ENCODE peak calls at places on chromosomes 13 and 19, in five cellular contexts. D, T, Q, W and B are unnamed samples.

GRCh38 chr19:18744019-18744418 is 47.1 kb downstream of the COMP start:
- DNase-seq in W (no peak), T (no peak), D (no peak), Q (no peak), B (no peak)

GRCh38 chr13:91724591-91724990 is 326.2 kb downstream of the GPC5 start:
- DNase-seq in W (no peak), T (no peak), Q (no peak), D (no peak), B (no peak)

GRCh38 chr19:1133471-1133929 is 29.7 kb downstream of the GPX4 start:
- DNase-seq in T (peak; percentile 79), D (no peak), Q (peak; percentile 70), W (peak; percentile 34), B (no peak)

GRCh38 chr13:50916701-50917184 is 7.2 kb downstream of the RNASEH2B start:
- DNase-seq in W (no peak), T (no peak), Q (no peak), D (no peak), B (no peak)

GRCh38 chr13:25943666-25944065 is 108.2 kb downstream of the SHISA2 start:
- DNase-seq in Q (no peak), D (no peak), T (no peak), W (no peak), B (no peak)

GRCh38 chr13:89457977-89458376 is 1786.8 kb downstream of the SLITRK5 start:
- DNase-seq in D (no peak), W (no peak), Q (no peak), T (no peak), B (no peak)

GRCh38 chr13:102846261-102847015 is 606 bp downstream of the ERCC5 start:
- DNase-seq in D (no peak), T (no peak), Q (peak; percentile 41), W (peak; percentile 8), B (no peak)

GRCh38 chr19:48964205-48965032 is 690 bp upstream of the FTL start:
- DNase-seq in Q (no peak), T (no peak), D (no peak), W (no peak), B (no peak)

GRCh38 chr13:106098778-106099177 is 436.7 kb downstream of the EFNB2 start:
- DNase-seq in T (no peak), W (no peak), D (no peak), Q (no peak), B (no peak)

GRCh38 chr19:6849876-6850275 is 37.5 kb upstream of the ADGRE1 start:
- DNase-seq in W (no peak), Q (no peak), D (no peak), T (no peak), B (no peak)

GRCh38 chr13:65892859-65893258 is 1337.3 kb downstream of the PCDH9 start:
- DNase-seq in W (no peak), T (no peak), Q (no peak), D (no peak), B (no peak)

GRCh38 chr13:42600943-42601342 is 27.0 kb downstream of the TNFSF11 start:
- DNase-seq in W (no peak), T (no peak), Q (no peak), D (no peak), B (no peak)
- TF ChIP-seq SIN3A in W (no peak), T (no peak), Q (no peak), D (no peak), B (no peak)

DNA sequence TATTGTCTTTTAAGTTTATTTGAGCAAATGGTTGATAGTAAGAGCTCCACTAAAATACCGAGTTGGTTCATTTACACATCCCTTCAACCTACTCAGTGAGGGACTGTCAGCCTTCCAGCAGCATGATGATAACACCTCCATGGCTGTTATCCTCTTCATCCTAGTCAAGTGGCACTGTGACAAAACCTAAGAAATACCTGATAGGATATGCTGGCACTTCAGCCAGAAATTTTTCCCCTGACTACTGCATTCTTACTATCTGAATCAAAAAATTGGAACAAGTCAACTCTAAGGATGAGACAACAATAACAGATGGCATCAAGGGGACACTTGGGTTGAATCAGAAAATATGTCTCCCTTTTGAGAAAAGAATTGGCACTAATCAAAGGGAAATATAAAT is 193.9 kb downstream of the KCTD12 start:
- DNase-seq in D (no peak), T (no peak), Q (no peak), W (no peak), B (no peak)
- TF ChIP-seq SIN3A in D (no peak), T (no peak), Q (no peak), W (no peak), B (no peak)

GRCh38 chr13:104592127-104592526 is 1525.9 kb upstream of the SLC10A2 start:
- DNase-seq in D (no peak), Q (no peak), W (peak; percentile 16), T (no peak), B (no peak)
- TF ChIP-seq SIN3A in D (no peak), Q (no peak), W (no peak), T (no peak), B (no peak)

DNA sequence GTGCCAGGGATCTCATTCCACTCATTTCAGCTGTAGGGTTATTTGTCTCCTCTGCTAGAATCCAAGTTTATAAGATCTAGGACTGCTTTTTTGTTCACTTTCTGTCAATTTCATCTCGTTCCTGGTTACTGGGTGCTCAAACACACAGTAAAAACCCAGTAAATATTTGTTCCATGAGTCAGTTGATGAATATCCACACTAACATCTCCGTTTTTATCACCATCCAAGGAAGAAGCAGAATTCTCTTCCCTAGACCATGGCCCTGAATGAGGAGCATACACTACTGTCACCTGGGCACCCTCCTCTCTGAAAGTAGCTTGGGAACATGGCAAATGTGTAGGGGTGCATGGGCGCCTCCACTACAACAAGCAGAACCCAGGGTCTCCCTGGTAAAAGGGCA is 390.8 kb downstream of the FOXO1 start:
- DNase-seq in T (no peak), D (no peak), Q (no peak), W (no peak), B (no peak)
- TF ChIP-seq SIN3A in T (no peak), D (no peak), Q (no peak), W (no peak), B (no peak)

GRCh38 chr13:39768962-39769361 is 113.5 kb downstream of the COG6 start:
- DNase-seq in D (no peak), Q (no peak), W (no peak), T (no peak), B (no peak)

GRCh38 chr13:39766464-39767167 is 111.2 kb downstream of the COG6 start:
- DNase-seq in D (no peak), Q (no peak), W (no peak), T (no peak), B (no peak)

GRCh38 chr13:39770514-39770913 is 115.1 kb downstream of the COG6 start:
- DNase-seq in T (no peak), Q (no peak), D (no peak), W (no peak), B (no peak)

GRCh38 chr13:39765801-39766463 is 110.5 kb downstream of the COG6 start:
- DNase-seq in Q (peak; percentile 42), W (no peak), T (no peak), D (no peak), B (no peak)

DNA sequence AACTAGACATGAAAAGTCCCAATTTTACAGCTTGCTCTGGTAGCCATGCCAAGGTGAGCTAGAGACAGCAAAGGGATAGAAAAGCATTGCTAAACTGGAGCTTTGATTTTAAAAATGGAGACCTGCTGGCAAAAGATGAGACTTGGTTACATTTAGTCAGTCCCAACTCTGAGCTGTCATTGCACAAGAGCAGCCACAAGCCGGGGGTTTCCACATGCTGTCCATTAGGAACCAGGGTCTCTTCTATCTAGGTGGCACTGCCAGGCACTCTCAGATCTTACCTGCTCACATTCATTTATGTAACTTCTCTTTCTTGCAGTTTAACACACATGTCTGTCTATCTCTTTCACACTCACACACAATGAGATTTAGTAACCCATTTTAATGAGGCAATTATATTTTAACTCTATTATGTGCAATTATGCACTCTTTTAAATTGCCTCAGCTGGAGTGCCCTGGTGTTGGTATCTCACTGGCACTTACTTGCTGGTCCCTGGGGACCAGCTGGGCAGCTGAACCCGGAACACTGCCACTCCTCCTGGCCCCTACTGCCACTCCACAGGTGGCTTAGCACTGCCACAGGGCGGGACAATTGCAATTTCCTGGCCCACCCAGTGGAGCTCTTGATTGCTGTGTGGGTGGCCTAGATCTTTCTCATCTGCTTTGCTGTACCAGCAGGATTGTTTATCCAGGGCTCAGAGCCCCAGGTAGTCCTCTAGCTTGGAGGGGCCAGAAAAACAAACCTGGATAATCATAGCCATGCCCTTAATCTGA is 112.5 kb downstream of the COG6 start:
- DNase-seq in W (no peak), T (no peak), Q (no peak), D (no peak), B (no peak)
- TF ChIP-seq SIN3A in W (no peak), T (no peak), Q (no peak), D (no peak), B (no peak)

GRCh38 chr19:13909430-13909829 is 3.4 kb downstream of the CC2D1A start:
- DNase-seq in Q (no peak), D (no peak), T (no peak), W (no peak), B (no peak)
- TF ChIP-seq SIN3A in Q (no peak), D (no peak), T (no peak), W (no peak), B (no peak)

DNA sequence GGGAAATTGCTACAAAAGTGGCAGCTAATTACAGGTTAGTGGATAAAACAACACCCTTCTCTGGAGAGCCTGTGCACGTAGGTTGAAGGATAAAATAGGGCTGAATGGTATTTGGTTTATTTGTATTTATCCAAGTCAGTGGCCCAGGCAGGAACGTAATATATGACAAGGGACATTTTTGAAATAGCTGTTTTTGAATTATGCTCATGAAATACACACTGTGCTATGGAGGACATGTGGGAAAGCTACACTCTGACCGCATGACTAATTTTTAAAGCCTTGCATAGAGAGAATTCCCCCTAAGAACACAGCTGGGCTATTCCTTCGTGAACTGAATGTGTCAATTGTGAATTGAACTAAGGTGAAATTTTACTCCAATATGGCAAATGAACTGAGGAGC is 292.1 kb upstream of the MAB21L1 start:
- DNase-seq in D (no peak), W (no peak), T (no peak), Q (no peak), B (no peak)
- TF ChIP-seq SIN3A in D (no peak), W (no peak), T (no peak), Q (no peak), B (no peak)

GRCh38 chr13:101455863-101456262 is 3.4 kb downstream of the ITGBL1 start:
- DNase-seq in W (no peak), D (no peak), Q (no peak), T (no peak), B (peak; percentile 68)
- TF ChIP-seq SIN3A in W (no peak), D (no peak), Q (no peak), T (no peak), B (no peak)

GRCh38 chr13:21077360-21078353 is 16.3 kb upstream of the LATS2 start:
- DNase-seq in Q (no peak), T (no peak), D (no peak), W (no peak), B (no peak)

GRCh38 chr13:21078501-21078900 is 17.1 kb upstream of the LATS2 start:
- DNase-seq in W (no peak), T (no peak), D (no peak), Q (no peak), B (no peak)

GRCh38 chr13:21079761-21080730 is 18.7 kb upstream of the LATS2 start:
- DNase-seq in T (no peak), Q (no peak), W (no peak), D (no peak), B (no peak)

GRCh38 chr13:21079206-21079605 is 17.8 kb upstream of the LATS2 start:
- DNase-seq in W (no peak), T (no peak), D (no peak), Q (no peak), B (no peak)

GRCh38 chr13:21081926-21082325 is 20.5 kb upstream of the LATS2 start:
- DNase-seq in Q (no peak), T (no peak), W (no peak), D (no peak), B (no peak)
- TF ChIP-seq SIN3A in Q (no peak), T (no peak), W (no peak), D (no peak), B (no peak)